ENCODE peak calls at places on chromosomes 11 and 22, in nine cellular contexts. S is kidney tubule cell, Z is memory B cell, I is HT1080, T is amniotic stem cell, Y is HCEC 1CT, W is A549, G is upper lobe of right lung, A is non-pigmented ciliary epithelial cell. C is an unnamed sample.

GRCh38 chr11:64800633-64801464 is 2.2 kb downstream of the MAP4K2 start:
- DNase-seq in T (no peak), Z (no peak), W (no peak), I (no peak), G (no peak), S (no peak), Y (no peak), A (no peak), C (no peak)

GRCh38 chr22:21051836-21052400 is 6.2 kb downstream of the LRRC74B start:
- DNase-seq in Z (no peak), Y (no peak), G (no peak), W (no peak), A (no peak), T (no peak), S (peak; percentile 27), I (peak; percentile 56), C (no peak)

GRCh38 chr11:111942826-111943225 is 5.7 kb downstream of the DIXDC1 start:
- DNase-seq in T (no peak), A (peak; percentile 45), I (no peak), Y (peak; percentile 71), W (no peak), Z (no peak), G (no peak), S (peak; percentile 36), C (no peak)

GRCh38 chr11:31874631-31875191 is 63.6 kb upstream of the PAX6 start:
- DNase-seq in A (no peak), I (no peak), W (no peak), G (no peak), T (no peak), S (no peak), Z (no peak), Y (no peak), C (no peak)

GRCh38 chr11:34624069-34624468 is 3.2 kb downstream of the EHF start:
- DNase-seq in A (no peak), S (peak; percentile 39), W (no peak), Y (no peak), I (no peak), G (peak; percentile 79), Z (peak; percentile 19), T (no peak), C (no peak)

GRCh38 chr11:80315263-80315662 is 874.4 kb upstream of the TENM4 start:
- DNase-seq in I (no peak), W (no peak), A (no peak), T (no peak), S (no peak), Y (no peak), Z (no peak), G (no peak), C (no peak)

GRCh38 chr11:81007046-81007445 is 1566.2 kb upstream of the TENM4 start:
- DNase-seq in Z (no peak), Y (peak; percentile 4), I (peak; percentile 3), T (no peak), W (no peak), G (no peak), S (peak; percentile 25), A (no peak), C (no peak)

GRCh38 chr11:73566977-73567755 is 30.7 kb downstream of the FAM168A start:
- DNase-seq in I (no peak), Y (no peak), S (no peak), A (no peak), Z (no peak), G (no peak), W (no peak), T (no peak), C (no peak)

GRCh38 chr11:2315395-2316168 is 13.8 kb downstream of the TSPAN32 start:
- DNase-seq in G (peak; percentile 63), A (no peak), T (no peak), I (no peak), W (no peak), Z (no peak), S (no peak), Y (no peak), C (peak; percentile 69)

GRCh38 chr11:94834931-94835330 is 66.8 kb downstream of the AMOTL1 start:
- DNase-seq in A (no peak), G (no peak), Z (no peak), I (no peak), W (no peak), S (no peak), T (no peak), Y (no peak), C (no peak)

GRCh38 chr11:128318856-128319474 is 268.4 kb downstream of the ETS1 start:
- DNase-seq in Z (peak; percentile 35), Y (peak; percentile 13), G (no peak), S (peak; percentile 67), I (peak; percentile 76), T (no peak), W (no peak), A (no peak), C (no peak)

GRCh38 chr11:19557720-19558140 is 154.9 kb upstream of the NAV2 start:
- DNase-seq in I (peak; percentile 65), S (peak; percentile 74), Y (peak; percentile 55), W (peak; percentile 55), G (peak; percentile 90), T (peak; percentile 62), Z (peak; percentile 64), A (peak; percentile 27), C (no peak)

GRCh38 chr11:10160350-10160749 is 133.7 kb downstream of the SBF2 start:
- DNase-seq in T (no peak), Z (no peak), Y (no peak), S (no peak), G (no peak), W (no peak), A (no peak), I (no peak), C (no peak)

GRCh38 chr11:86160546-86161149 is 83.9 kb upstream of the EED start:
- DNase-seq in G (no peak), A (no peak), Y (peak; percentile 55), T (no peak), I (peak; percentile 56), S (peak; percentile 76), Z (no peak), W (no peak), C (no peak)

GRCh38 chr11:101127699-101128570 is 1.7 kb downstream of the PGR start:
- DNase-seq in A (no peak), G (peak; percentile 65), Y (no peak), S (no peak), W (no peak), I (peak; percentile 41), Z (peak; percentile 17), T (no peak), C (no peak)